ENCODE peak calls at places on chromosomes 1 and 21, in seven cellular contexts. U is T-helper 17 cell, W is ELF-1, J is cortex of kidney, N is left ventricle myocardium inferior, L is H9, F is mesothelial cell of epicardium. M is an unnamed sample.

GRCh38 chr21:41681939-41682718 is 84.7 kb downstream of the RIPK4 start:
- DNase-seq in F (no peak), L (no peak), U (no peak), N (no peak), J (no peak), W (no peak), M (no peak)

GRCh38 chr1:45305231-45305630 is 21.5 kb upstream of the HPDL start:
- DNase-seq in J (no peak), W (no peak), U (no peak), F (no peak), N (no peak), L (no peak), M (no peak)

GRCh38 chr21:46641656-46642055 is 6.2 kb downstream of the PRMT2 start:
- DNase-seq in U (no peak), F (no peak), W (no peak), J (no peak), L (no peak), N (no peak), M (no peak)

GRCh38 chr1:209567788-209568187 is 15.7 kb upstream of the CAMK1G start:
- DNase-seq in L (no peak), J (no peak), W (no peak), F (no peak), U (no peak), N (no peak), M (no peak)

GRCh38 chr1:156658496-156658895 is 16.6 kb downstream of the BCAN start:
- DNase-seq in L (no peak), N (no peak), U (no peak), F (no peak), W (no peak), J (no peak), M (no peak)

GRCh38 chr1:16979475-16980327 is 719 bp downstream of the MFAP2 start:
- DNase-seq in U (no peak), N (no peak), W (no peak), J (no peak), F (no peak), L (no peak), M (no peak)

GRCh38 chr1:159000627-159001026 is 9.1 kb upstream of the IFI16 start:
- DNase-seq in J (no peak), F (no peak), L (peak), N (peak), U (no peak), W (peak), M (no peak)

GRCh38 chr1:56502700-56503245 is 76.6 kb downstream of the PLPP3 start:
- DNase-seq in U (no peak), N (no peak), F (no peak), W (no peak), J (no peak), L (no peak), M (no peak)

GRCh38 chr1:29639741-29640427 is 403.6 kb downstream of the PTPRU start:
- DNase-seq in U (no peak), N (no peak), L (peak), F (no peak), J (no peak), W (no peak), M (no peak)

GRCh38 chr1:223844521-223844961 is 1.2 kb downstream of the TP53BP2 start:
- DNase-seq in L (no peak), U (no peak), J (no peak), F (no peak), N (no peak), W (no peak), M (peak)

GRCh38 chr1:47618830-47619229 is 181.0 kb downstream of the FOXD2 start:
- DNase-seq in N (no peak), L (no peak), W (peak), U (no peak), F (no peak), J (no peak), M (no peak)

GRCh38 chr21:32844653-32845443 is 73.3 kb upstream of the PAXBP1 start:
- DNase-seq in L (no peak), N (no peak), J (no peak), F (no peak), W (no peak), U (no peak), M (no peak)

GRCh38 chr1:162930532-162931438 is 69.8 kb upstream of the CCDC190 start:
- DNase-seq in W (no peak), F (no peak), U (no peak), L (no peak), N (no peak), J (no peak), M (no peak)

GRCh38 chr1:109479311-109479710 is 4.4 kb upstream of the ATXN7L2 start:
- DNase-seq in J (no peak), N (no peak), U (no peak), F (no peak), L (peak), W (no peak), M (no peak)

GRCh38 chr1:160046494-160047115 is 14.8 kb upstream of the PIGM start:
- DNase-seq in W (peak), U (peak), N (peak), J (no peak), L (peak), F (no peak), M (peak)

GRCh38 chr21:28639742-28640141 is 352.9 kb downstream of the LTN1 start:
- DNase-seq in F (no peak), U (no peak), N (no peak), J (no peak), L (no peak), W (no peak), M (no peak)

GRCh38 chr21:29175408-29176147 is 45.1 kb downstream of the MAP3K7CL start:
- DNase-seq in J (no peak), L (no peak), F (no peak), U (no peak), W (no peak), N (no peak), M (no peak)

GRCh38 chr1:86699186-86699585 is 5.2 kb upstream of the SH3GLB1 start:
- DNase-seq in U (no peak), J (no peak), L (no peak), W (no peak), N (no peak), F (no peak), M (no peak)